ENCODE peak calls at places on chromosomes 2 and 18, in six cellular contexts. One of them, this sample, is unnamed. For H3K4me1, the result is how much of the 10 kb centered on the place peaks cover.

GRCh38 chr2:231250146-231250545 is 51.7 kb downstream of the ARMC9 start:
- DNase-seq in hepatocyte: no peak
- DNase-seq in GM23248: peak
- DNase-seq in OCI-LY7: no peak
- DNase-seq in SK-N-SH: no peak
- DNase-seq in GM23338: no peak
- DNase-seq in this sample: no peak

GRCh38 chr2:205914736-205915510 is 171.1 kb downstream of the INO80D start:
- DNase-seq in SK-N-SH: no peak
- DNase-seq in GM23338: no peak
- DNase-seq in hepatocyte: no peak
- DNase-seq in GM23248: peak
- DNase-seq in OCI-LY7: no peak
- DNase-seq in this sample: no peak

GRCh38 chr2:37982147-37982582 is 57.1 kb downstream of the RMDN2 start:
- DNase-seq in OCI-LY7: peak
- DNase-seq in SK-N-SH: peak
- DNase-seq in GM23338: peak
- DNase-seq in GM23248: peak
- DNase-seq in hepatocyte: peak
- DNase-seq in this sample: peak

GRCh38 chr2:233131991-233132390 is 71.8 kb downstream of the INPP5D start:
- DNase-seq in GM23248: no peak
- DNase-seq in hepatocyte: no peak
- DNase-seq in SK-N-SH: no peak
- DNase-seq in OCI-LY7: no peak
- DNase-seq in GM23338: no peak
- DNase-seq in this sample: no peak

GRCh38 chr2:218871345-218872302 is 9.0 kb upstream of the WNT10A start:
- DNase-seq in hepatocyte: no peak
- DNase-seq in GM23248: peak
- DNase-seq in GM23338: no peak
- DNase-seq in OCI-LY7: no peak
- DNase-seq in SK-N-SH: no peak
- DNase-seq in this sample: no peak

GRCh38 chr2:236177967-236178909 is 10.1 kb upstream of the GBX2 start:
- DNase-seq in GM23248: peak
- DNase-seq in SK-N-SH: peak
- DNase-seq in GM23338: peak
- DNase-seq in OCI-LY7: no peak
- DNase-seq in hepatocyte: peak
- DNase-seq in this sample: peak

GRCh38 chr2:96156926-96157648 is 11.8 kb upstream of the DUSP2 start:
- DNase-seq in GM23338: no peak
- DNase-seq in GM23248: no peak
- DNase-seq in hepatocyte: no peak
- DNase-seq in SK-N-SH: no peak
- DNase-seq in OCI-LY7: peak
- DNase-seq in this sample: no peak

GRCh38 chr18:27394687-27395086 is 209.6 kb upstream of the CHST9 start:
- DNase-seq in GM23338: no peak
- DNase-seq in OCI-LY7: no peak
- DNase-seq in hepatocyte: no peak
- DNase-seq in SK-N-SH: no peak
- DNase-seq in GM23248: no peak
- DNase-seq in this sample: no peak

GRCh38 chr2:219158586-219158985 is 2.0 kb downstream of the NHEJ1 start:
- DNase-seq in SK-N-SH: no peak
- DNase-seq in GM23338: no peak
- DNase-seq in GM23248: peak
- DNase-seq in OCI-LY7: no peak
- DNase-seq in hepatocyte: no peak
- DNase-seq in this sample: peak

GRCh38 chr18:5309888-5310470 is 14.5 kb upstream of the ZBTB14 start:
- DNase-seq in hepatocyte: no peak
- DNase-seq in GM23248: peak
- DNase-seq in SK-N-SH: no peak
- DNase-seq in OCI-LY7: peak
- DNase-seq in GM23338: no peak
- DNase-seq in this sample: no peak

DNA sequence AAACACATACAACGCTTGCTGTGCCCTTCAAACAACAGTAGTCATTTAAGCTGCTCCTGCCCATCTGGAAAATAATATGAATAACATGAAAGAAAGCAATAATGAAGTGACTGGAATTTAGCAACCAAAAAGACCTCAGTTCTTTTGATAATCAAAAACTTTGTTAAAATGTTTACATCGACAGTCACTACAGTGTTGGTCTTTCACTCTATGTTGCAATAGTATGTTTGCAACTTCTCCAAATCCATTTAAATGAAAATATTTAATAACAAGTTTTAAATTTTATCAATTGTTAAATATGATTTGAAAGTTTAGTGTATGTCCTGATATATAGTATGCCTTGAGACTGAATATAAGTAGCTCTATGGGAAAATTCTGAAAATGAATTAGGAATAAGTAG is 109.9 kb downstream of the ANKRD44 start:
- DNase-seq in hepatocyte: no peak
- DNase-seq in GM23248: no peak
- DNase-seq in OCI-LY7: no peak
- DNase-seq in SK-N-SH: no peak
- DNase-seq in GM23338: no peak
- DNase-seq in this sample: no peak
- H3K4me1 ChIP-seq in hepatocyte: under half
- H3K4me1 ChIP-seq in GM23248: under half
- H3K4me1 ChIP-seq in OCI-LY7: half or more
- H3K4me1 ChIP-seq in SK-N-SH: under half
- H3K4me1 ChIP-seq in GM23338: under half
- H3K4me1 ChIP-seq in this sample: under half

GRCh38 chr2:85971369-85971768 is 82.6 kb upstream of the ST3GAL5 start:
- DNase-seq in GM23338: no peak
- DNase-seq in hepatocyte: no peak
- DNase-seq in SK-N-SH: no peak
- DNase-seq in GM23248: peak
- DNase-seq in OCI-LY7: no peak
- DNase-seq in this sample: peak
- TF ChIP-seq EZH2phosphoT487 in GM23338: no peak
- TF ChIP-seq EZH2phosphoT487 in hepatocyte: no peak
- TF ChIP-seq EZH2phosphoT487 in SK-N-SH: no peak
- TF ChIP-seq EZH2phosphoT487 in GM23248: no peak
- TF ChIP-seq EZH2phosphoT487 in OCI-LY7: no peak
- TF ChIP-seq EZH2phosphoT487 in this sample: no peak

GRCh38 chr2:109222422-109222821 is 93.4 kb downstream of the SH3RF3 start:
- DNase-seq in hepatocyte: no peak
- DNase-seq in OCI-LY7: no peak
- DNase-seq in SK-N-SH: no peak
- DNase-seq in GM23248: no peak
- DNase-seq in GM23338: no peak
- DNase-seq in this sample: no peak
- H3K4me1 ChIP-seq in hepatocyte: under half
- H3K4me1 ChIP-seq in OCI-LY7: under half
- H3K4me1 ChIP-seq in SK-N-SH: under half
- H3K4me1 ChIP-seq in GM23248: under half
- H3K4me1 ChIP-seq in GM23338: under half
- H3K4me1 ChIP-seq in this sample: under half

GRCh38 chr2:34738691-34739090 is 1139.6 kb upstream of the FAM98A start:
- DNase-seq in OCI-LY7: peak
- DNase-seq in hepatocyte: no peak
- DNase-seq in SK-N-SH: peak
- DNase-seq in GM23338: peak
- DNase-seq in GM23248: no peak
- DNase-seq in this sample: peak
- TF ChIP-seq EZH2phosphoT487 in OCI-LY7: no peak
- TF ChIP-seq EZH2phosphoT487 in hepatocyte: no peak
- TF ChIP-seq EZH2phosphoT487 in SK-N-SH: no peak
- TF ChIP-seq EZH2phosphoT487 in GM23338: no peak
- TF ChIP-seq EZH2phosphoT487 in GM23248: no peak
- TF ChIP-seq EZH2phosphoT487 in this sample: no peak

DNA sequence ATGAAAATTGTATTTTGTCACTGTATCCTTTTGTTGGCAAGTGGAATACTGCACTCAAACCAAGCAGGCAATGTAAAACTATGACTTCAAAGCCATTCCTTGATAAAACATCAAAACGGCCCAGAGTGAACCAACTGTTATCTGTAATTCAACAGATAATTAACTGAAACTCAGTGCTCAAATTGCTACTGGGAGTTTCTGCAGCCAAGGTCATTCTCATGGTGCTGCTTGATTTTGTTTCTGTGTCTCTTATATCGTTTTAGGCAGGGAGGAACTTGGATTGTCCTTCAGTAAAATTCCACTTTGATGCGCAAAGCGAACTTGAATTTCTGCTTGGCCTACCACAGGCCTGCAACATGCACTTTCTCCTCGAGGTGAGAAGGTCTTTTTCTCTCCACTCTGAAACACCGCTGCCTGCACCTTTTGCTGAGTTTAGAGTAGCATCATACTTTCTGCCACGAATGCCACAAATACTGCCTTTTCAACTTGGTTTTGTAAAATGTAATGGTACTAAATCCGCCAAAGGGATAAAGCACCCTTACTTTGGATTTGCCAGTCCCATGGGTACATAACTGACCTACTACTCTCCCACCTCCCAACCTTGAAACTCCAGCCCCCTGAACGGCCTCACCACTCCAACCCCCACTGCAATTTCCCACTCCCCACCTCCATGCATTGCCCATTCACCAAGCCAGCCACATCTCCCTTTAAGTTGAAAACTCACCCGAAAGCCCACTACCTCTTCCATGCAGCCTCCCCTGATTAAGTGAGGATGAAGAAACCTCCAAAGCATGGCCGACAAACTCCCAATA is 204.7 kb downstream of the TGIF1 start:
- DNase-seq in hepatocyte: peak
- DNase-seq in GM23338: no peak
- DNase-seq in GM23248: no peak
- DNase-seq in SK-N-SH: peak
- DNase-seq in OCI-LY7: no peak
- DNase-seq in this sample: no peak
- H3K4me1 ChIP-seq in hepatocyte: under half
- H3K4me1 ChIP-seq in GM23338: under half
- H3K4me1 ChIP-seq in GM23248: under half
- H3K4me1 ChIP-seq in SK-N-SH: under half
- H3K4me1 ChIP-seq in OCI-LY7: half or more
- H3K4me1 ChIP-seq in this sample: under half

DNA sequence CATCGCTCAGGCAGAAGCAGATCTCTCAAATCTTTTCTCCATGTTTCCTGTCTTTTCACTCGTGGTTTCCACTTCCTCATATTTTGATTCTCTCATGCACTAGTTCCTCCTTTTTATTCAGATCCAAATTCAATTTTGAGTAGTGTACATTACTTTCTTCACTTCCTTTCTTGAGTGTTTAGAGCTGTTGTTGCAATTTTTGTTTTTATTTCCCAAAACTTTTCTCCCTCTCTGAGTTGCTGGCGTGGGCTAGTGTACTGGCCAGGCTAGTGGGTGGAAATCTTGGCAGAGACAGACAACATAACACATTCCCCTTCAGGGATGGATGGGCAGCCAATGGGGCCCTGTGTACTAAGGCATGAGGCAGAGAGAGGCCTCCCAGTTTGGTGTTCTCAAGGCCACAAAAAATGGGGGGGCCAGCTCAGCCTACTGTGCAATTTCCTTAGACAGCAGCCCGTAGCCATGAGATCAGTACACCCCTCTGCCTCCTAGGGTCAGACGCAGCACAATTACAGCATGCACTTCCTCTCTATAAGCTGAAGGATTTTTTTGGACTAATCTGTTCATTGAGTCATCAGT is 145.1 kb upstream of the PID1 start:
- DNase-seq in SK-N-SH: no peak
- DNase-seq in GM23248: peak
- DNase-seq in hepatocyte: no peak
- DNase-seq in OCI-LY7: no peak
- DNase-seq in GM23338: no peak
- DNase-seq in this sample: no peak
- TF ChIP-seq EZH2phosphoT487 in SK-N-SH: no peak
- TF ChIP-seq EZH2phosphoT487 in GM23248: no peak
- TF ChIP-seq EZH2phosphoT487 in hepatocyte: no peak
- TF ChIP-seq EZH2phosphoT487 in OCI-LY7: no peak
- TF ChIP-seq EZH2phosphoT487 in GM23338: no peak
- TF ChIP-seq EZH2phosphoT487 in this sample: no peak

GRCh38 chr2:71743995-71744675 is 290.8 kb downstream of the DYSF start:
- DNase-seq in OCI-LY7: no peak
- DNase-seq in SK-N-SH: no peak
- DNase-seq in hepatocyte: no peak
- DNase-seq in GM23248: no peak
- DNase-seq in GM23338: no peak
- DNase-seq in this sample: peak
- H3K4me1 ChIP-seq in OCI-LY7: under half
- H3K4me1 ChIP-seq in SK-N-SH: under half
- H3K4me1 ChIP-seq in hepatocyte: under half
- H3K4me1 ChIP-seq in GM23248: under half
- H3K4me1 ChIP-seq in GM23338: under half
- H3K4me1 ChIP-seq in this sample: half or more

DNA sequence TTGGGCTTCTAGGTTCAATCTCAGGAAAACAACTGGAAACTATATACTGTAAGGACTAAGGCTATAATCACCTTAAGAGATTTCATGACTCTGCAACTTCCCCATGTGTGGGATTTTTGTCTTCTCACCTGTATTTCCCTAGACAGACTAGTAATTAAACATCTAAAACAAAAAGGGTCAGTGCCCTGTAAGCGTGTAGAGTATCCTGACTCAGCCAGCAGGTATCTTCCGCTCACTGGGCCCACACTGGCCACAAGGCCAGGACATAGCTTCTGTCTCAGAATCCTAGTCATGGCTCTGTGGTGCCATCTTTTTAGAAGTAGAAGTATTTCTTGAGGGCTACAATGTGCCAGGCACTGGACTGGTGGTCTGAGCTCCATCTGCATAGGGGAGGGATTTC is 28.8 kb upstream of the KCMF1 start:
- DNase-seq in GM23248: no peak
- DNase-seq in GM23338: no peak
- DNase-seq in hepatocyte: no peak
- DNase-seq in SK-N-SH: no peak
- DNase-seq in OCI-LY7: no peak
- DNase-seq in this sample: no peak
- TF ChIP-seq EZH2phosphoT487 in GM23248: no peak
- TF ChIP-seq EZH2phosphoT487 in GM23338: no peak
- TF ChIP-seq EZH2phosphoT487 in hepatocyte: no peak
- TF ChIP-seq EZH2phosphoT487 in SK-N-SH: no peak
- TF ChIP-seq EZH2phosphoT487 in OCI-LY7: no peak
- TF ChIP-seq EZH2phosphoT487 in this sample: no peak

This sample was measured in PC-3.